ENCODE peak calls at places on chromosomes 2 and 18, in five cellular contexts. N is coronary artery, P is kidney epithelial cell, T is cardiac muscle cell, L is PC-9. C is an unnamed sample.

GRCh38 chr2:39118786-39119499 is 1.9 kb downstream of the SOS1 start:
- DNase-seq in N (no peak), P (no peak), T (no peak), L (no peak), C (peak)

GRCh38 chr2:133992454-133992853 is 261.4 kb upstream of the MGAT5 start:
- DNase-seq in N (no peak), P (no peak), T (no peak), L (no peak), C (no peak)

GRCh38 chr2:101241158-101241557 is 11.5 kb upstream of the CNOT11 start:
- DNase-seq in N (no peak), P (no peak), T (no peak), L (no peak), C (no peak)

GRCh38 chr2:75108937-75109482 is 90.3 kb downstream of the TACR1 start:
- DNase-seq in N (no peak), P (no peak), T (no peak), L (no peak), C (no peak)

GRCh38 chr2:120669121-120669952 is 66.3 kb upstream of the GLI2 start:
- DNase-seq in N (peak), P (peak), T (peak), L (peak), C (peak)

GRCh38 chr18:24503182-24503581 is 42.7 kb downstream of the HRH4 start:
- DNase-seq in N (peak), P (no peak), T (no peak), L (no peak), C (no peak)

GRCh38 chr2:95010126-95010525 is 15.4 kb upstream of the MAL start:
- DNase-seq in N (no peak), P (no peak), T (no peak), L (no peak), C (no peak)

GRCh38 chr2:134137182-134137595 is 116.7 kb upstream of the MGAT5 start:
- DNase-seq in N (no peak), P (no peak), T (peak), L (peak), C (peak)

GRCh38 chr18:6874316-6874715 is 144.8 kb downstream of the ARHGAP28 start:
- DNase-seq in N (no peak), P (no peak), T (no peak), L (no peak), C (peak)

GRCh38 chr2:104412384-104412783 is 441.5 kb upstream of the POU3F3 start:
- DNase-seq in N (no peak), P (no peak), T (peak), L (peak), C (no peak)

GRCh38 chr2:106269591-106270291 is 75.6 kb upstream of the UXS1 start:
- DNase-seq in N (no peak), P (no peak), T (peak), L (peak), C (no peak)

GRCh38 chr2:45964226-45964841 is 312.9 kb downstream of the PRKCE start:
- DNase-seq in N (peak), P (peak), T (peak), L (peak), C (peak)

GRCh38 chr2:63544017-63544627 is 44.2 kb downstream of the WDPCP start:
- DNase-seq in N (no peak), P (no peak), T (peak), L (no peak), C (peak)

GRCh38 chr2:168323456-168324058 is 76.2 kb upstream of the STK39 start:
- DNase-seq in N (no peak), P (no peak), T (no peak), L (no peak), C (no peak)

GRCh38 chr2:26671691-26672090 is 20.8 kb upstream of the KCNK3 start:
- DNase-seq in N (peak), P (no peak), T (no peak), L (no peak), C (no peak)

GRCh38 chr2:96970248-96970875 is 16.0 kb downstream of the FAM178B start:
- DNase-seq in N (no peak), P (no peak), T (no peak), L (peak), C (no peak)

GRCh38 chr2:105784577-105784976 is 39.9 kb downstream of the NCK2 start:
- DNase-seq in N (no peak), P (no peak), T (no peak), L (no peak), C (no peak)

GRCh38 chr2:62501794-62502500 is 4.0 kb downstream of the TMEM17 start:
- DNase-seq in N (no peak), P (no peak), T (no peak), L (peak), C (peak)

GRCh38 chr18:13553449-13553848 is 172.9 kb downstream of the FAM210A start:
- DNase-seq in N (no peak), P (no peak), T (no peak), L (no peak), C (no peak)

GRCh38 chr2:47189635-47190034 is 34.5 kb upstream of the STPG4 start:
- DNase-seq in N (no peak), P (peak), T (no peak), L (no peak), C (peak)
- H3K4me3 ChIP-seq in N (no peak), P (no peak), T (no peak), L (peak), C (no peak)

DNA sequence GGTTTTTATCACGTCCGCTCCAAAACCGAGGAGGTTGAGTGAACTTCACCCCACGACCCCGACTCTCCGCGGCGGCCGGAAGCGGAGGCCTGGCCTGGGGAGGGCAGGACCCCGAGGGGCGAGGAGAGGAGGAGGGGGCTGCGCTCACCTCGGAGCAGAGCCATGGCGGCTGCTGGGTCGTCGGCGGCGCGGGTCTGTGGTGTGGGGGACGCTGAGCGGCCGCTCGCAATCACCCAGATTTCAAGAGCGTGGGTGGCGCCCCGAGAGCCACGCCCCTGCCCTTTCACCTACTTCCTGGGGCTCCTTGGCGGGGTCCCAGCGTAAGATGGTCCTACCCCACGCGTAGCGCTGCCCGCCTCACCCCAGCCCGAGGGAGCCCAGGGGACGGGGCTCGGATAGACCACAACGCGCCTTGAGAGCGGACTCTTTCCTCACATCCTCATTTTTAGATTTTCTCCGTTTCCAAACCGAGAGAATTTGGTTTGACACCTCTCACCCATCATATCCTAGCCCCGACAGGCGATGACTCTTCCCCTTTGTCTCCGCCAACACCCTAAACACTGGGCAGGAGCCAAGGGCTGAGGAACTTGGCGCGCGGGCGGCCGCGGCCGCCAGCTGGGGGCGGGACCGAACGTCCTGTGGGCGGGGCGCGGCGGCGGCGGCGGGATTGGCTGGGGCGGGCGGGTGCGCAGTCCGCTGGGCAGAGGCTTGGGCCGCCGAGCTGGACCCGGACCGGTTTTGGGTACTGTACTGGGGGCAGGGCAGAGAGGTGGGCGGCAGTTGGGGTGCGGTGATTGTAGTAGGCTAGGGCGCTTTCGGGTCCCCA is at the start of gene ACAA2:
- DNase-seq in N (peak), P (no peak), T (peak), L (peak), C (peak)
- TF ChIP-seq CTCF in N (no peak), P (no peak), T (no peak), L (no peak), C (no peak)

DNA sequence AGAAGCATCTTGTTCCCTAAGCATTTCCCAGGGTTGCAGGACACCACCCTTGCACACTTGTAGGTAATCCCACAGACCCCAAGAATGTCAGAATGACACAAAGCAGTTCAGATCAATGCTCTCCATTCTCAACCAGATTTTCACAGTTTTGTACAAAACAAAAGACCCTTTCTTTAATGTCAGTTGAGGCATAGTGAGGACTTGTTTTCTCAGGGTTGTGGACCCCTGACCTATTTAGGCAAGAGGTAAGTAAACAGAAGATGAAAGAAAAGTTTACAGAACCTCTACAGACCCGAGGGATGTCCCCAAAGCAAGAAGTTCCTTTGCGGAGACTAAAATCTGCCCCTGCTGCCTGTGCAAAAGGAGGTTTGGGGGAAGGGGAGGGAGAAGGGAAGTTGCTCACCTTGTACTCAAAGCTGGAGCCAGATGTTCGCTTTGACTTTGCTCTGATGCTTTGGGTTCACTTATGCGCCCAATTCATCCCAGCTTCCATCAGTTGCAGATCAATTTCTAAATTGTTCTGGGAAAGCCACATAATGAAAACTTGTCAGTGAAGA is 635.4 kb downstream of the EPHA4 start:
- DNase-seq in N (no peak), P (no peak), T (no peak), L (no peak), C (no peak)
- H3K4me3 ChIP-seq in N (no peak), P (no peak), T (no peak), L (no peak), C (no peak)

DNA sequence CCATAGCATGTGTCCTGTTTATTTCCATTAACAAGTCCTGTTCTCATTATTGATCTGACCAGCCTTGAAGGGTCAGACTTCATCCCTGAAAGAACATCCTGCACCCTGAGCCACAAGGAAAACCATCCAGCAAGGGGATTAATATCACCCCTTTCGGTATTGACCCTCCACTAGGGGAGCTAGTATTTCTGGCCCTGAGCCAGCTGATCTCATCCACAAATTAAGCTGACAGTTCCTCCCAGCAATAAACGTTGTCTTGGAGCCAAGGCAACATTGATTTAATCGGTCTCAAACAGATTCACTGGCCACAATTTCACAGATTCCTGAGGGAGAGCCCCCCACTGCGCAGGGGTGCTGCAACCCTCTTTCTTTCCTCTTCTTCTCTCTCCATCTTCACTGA is 353.1 kb upstream of the FANCL start:
- DNase-seq in N (no peak), P (no peak), T (no peak), L (peak), C (no peak)
- TF ChIP-seq CTCF in N (no peak), P (peak), T (no peak), L (no peak), C (peak)

GRCh38 chr18:2714140-2714539 is 58.6 kb downstream of the SMCHD1 start:
- DNase-seq in N (no peak), P (no peak), T (no peak), L (no peak), C (no peak)
- H3K4me3 ChIP-seq in N (no peak), P (no peak), T (no peak), L (no peak), C (no peak)

C was measured in fibroblast of the aortic adventitia.